ENCODE peak calls at places on chromosomes 1 and 21, in six cellular contexts. R, O, L, B, F and I are unnamed samples.
A peak's percentile ranks its signal among the peaks of the same experiment; 100 is the strongest.

GRCh38 chr1:9013824-9014223 is 12.4 kb downstream of the SLC2A7 start:
- DNase-seq in F (no peak), R (no peak), L (no peak), O (no peak), B (no peak), I (no peak)

GRCh38 chr1:116508984-116509980 is 61.5 kb downstream of the CD58 start:
- DNase-seq in L (no peak), R (peak; percentile 19), B (no peak), O (no peak), F (no peak), I (peak; percentile 63)

GRCh38 chr1:168084396-168085231 is 52.1 kb downstream of the GPR161 start:
- DNase-seq in L (peak; percentile 67), O (peak; percentile 77), F (peak; percentile 53), R (peak; percentile 60), B (peak; percentile 39), I (no peak)

GRCh38 chr1:153663211-153663610 is 4.7 kb downstream of the SNAPIN start:
- DNase-seq in B (no peak), O (no peak), F (no peak), L (no peak), R (no peak), I (no peak)

GRCh38 chr21:21858502-21859334 is 860.5 kb downstream of the NCAM2 start:
- DNase-seq in R (no peak), F (no peak), O (no peak), L (no peak), B (no peak), I (no peak)

GRCh38 chr1:31155216-31155806 is 84.4 kb downstream of the NKAIN1 start:
- DNase-seq in B (peak; percentile 38), L (peak; percentile 56), O (peak; percentile 83), R (peak; percentile 43), F (peak; percentile 63), I (no peak)

GRCh38 chr1:33886452-33886851 is 22.6 kb downstream of the HMGB4 start:
- DNase-seq in R (no peak), O (no peak), F (no peak), B (no peak), L (no peak), I (no peak)

GRCh38 chr1:25952851-25953401 is 44.9 kb downstream of the PAFAH2 start:
- DNase-seq in F (no peak), B (peak; percentile 62), L (peak; percentile 46), O (no peak), R (no peak), I (no peak)

GRCh38 chr1:19622204-19622603 is 21.9 kb upstream of the NBL1 start:
- DNase-seq in B (no peak), O (no peak), R (no peak), L (no peak), F (no peak), I (no peak)

GRCh38 chr1:203127672-203128611 is at the start of gene ADORA1:
- DNase-seq in F (peak; percentile 78), B (peak; percentile 62), L (peak; percentile 60), O (peak; percentile 68), R (peak; percentile 55), I (no peak)

GRCh38 chr21:39125752-39126485 is 57.3 kb downstream of the PSMG1 start:
- DNase-seq in R (no peak), L (no peak), F (peak; percentile 65), O (no peak), B (peak; percentile 67), I (no peak)

GRCh38 chr21:45539796-45540600 is 2.2 kb downstream of the SLC19A1 start:
- DNase-seq in B (no peak), O (peak; percentile 39), R (no peak), F (no peak), L (peak; percentile 13), I (no peak)

GRCh38 chr1:42176902-42177519 is 12.5 kb upstream of the GUCA2A start:
- DNase-seq in L (no peak), B (no peak), R (peak; percentile 40), O (no peak), F (peak; percentile 48), I (no peak)

GRCh38 chr1:94327001-94327685 is 89.8 kb upstream of the ARHGAP29 start:
- DNase-seq in B (peak; percentile 84), L (peak; percentile 40), O (peak; percentile 52), F (peak; percentile 39), R (no peak), I (no peak)

GRCh38 chr1:225598847-225599246 is 54.1 kb downstream of the ENAH start:
- DNase-seq in R (no peak), F (no peak), O (no peak), L (no peak), B (no peak), I (no peak)

GRCh38 chr1:25787477-25788043 is 12.4 kb upstream of the SELENON start:
- DNase-seq in F (no peak), O (no peak), L (no peak), B (no peak), R (no peak), I (no peak)

GRCh38 chr1:153553691-153554608 is 4.9 kb upstream of the S100A3 start:
- DNase-seq in R (no peak), L (no peak), B (no peak), O (no peak), F (no peak), I (no peak)

GRCh38 chr1:83741348-83741747 is 257.6 kb downstream of the TTLL7 start:
- DNase-seq in F (no peak), R (no peak), B (no peak), L (no peak), O (no peak), I (no peak)

GRCh38 chr1:205248793-205249601 is 21.3 kb downstream of the TMCC2 start:
- DNase-seq in O (peak; percentile 79), R (no peak), L (peak; percentile 64), B (peak; percentile 47), F (peak; percentile 67), I (no peak)

GRCh38 chr1:145990249-145991097 is 5.9 kb downstream of the TXNIP start:
- DNase-seq in B (no peak), F (peak; percentile 57), O (peak; percentile 63), L (peak; percentile 16), R (no peak), I (no peak)

GRCh38 chr1:145992958-145993617 is 3.3 kb downstream of the TXNIP start:
- DNase-seq in L (no peak), B (no peak), R (no peak), O (no peak), F (no peak), I (no peak)

GRCh38 chr1:145992502-145992936 is 3.9 kb downstream of the TXNIP start:
- DNase-seq in L (peak; percentile 12), R (no peak), O (no peak), F (no peak), B (no peak), I (no peak)

GRCh38 chr1:145993618-145994390 is 2.6 kb downstream of the TXNIP start:
- DNase-seq in O (no peak), F (no peak), B (no peak), L (peak; percentile 14), R (no peak), I (no peak)

DNA sequence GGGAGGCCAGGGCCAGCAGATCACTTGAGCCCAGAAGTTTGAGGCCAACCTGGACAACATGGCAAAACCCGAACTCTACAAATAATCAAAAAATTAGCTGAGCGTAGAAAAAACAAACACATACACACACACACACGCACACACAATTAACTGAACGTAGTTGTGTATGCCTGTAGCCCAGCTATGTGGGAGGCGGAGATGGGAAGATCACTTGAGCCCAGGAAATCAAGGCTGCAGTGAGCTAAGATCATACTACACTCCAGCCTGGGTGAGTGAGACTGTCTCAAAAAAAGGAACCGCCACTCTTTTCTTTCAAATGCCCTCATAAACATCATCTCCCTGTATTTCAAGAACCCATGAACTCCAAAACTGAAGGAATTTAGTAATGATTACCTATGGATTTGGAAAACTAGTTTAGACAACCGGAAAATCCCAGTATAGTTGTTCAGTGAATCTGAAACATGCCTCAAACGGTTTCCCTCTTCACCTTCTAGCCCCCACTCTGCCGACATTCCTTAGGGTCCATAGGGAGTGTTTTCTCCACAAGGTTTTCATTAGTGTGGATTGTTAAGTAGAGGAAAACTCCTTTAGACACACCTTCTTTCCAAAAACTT is 4.5 kb downstream of the TXNIP start:
- DNase-seq in R (no peak), B (no peak), F (no peak), O (no peak), L (peak; percentile 13), I (no peak)
- H3K27ac ChIP-seq in R (no peak overlapping the region), B (peak overlapping the region; percentile 97), F (peak overlapping the region; percentile 28), O (peak overlapping the region; percentile 96), L (peak overlapping the region; percentile 96), I (peak overlapping the region; percentile 86)

GRCh38 chr1:228530951-228531731 is 44.0 kb downstream of the RNF187 start:
- DNase-seq in O (no peak), L (no peak), F (no peak), B (no peak), R (no peak), I (no peak)

GRCh38 chr1:228528612-228529011 is 41.4 kb downstream of the RNF187 start:
- DNase-seq in B (no peak), F (no peak), L (no peak), R (no peak), O (no peak), I (no peak)

GRCh38 chr1:228527596-228527995 is 40.4 kb downstream of the RNF187 start:
- DNase-seq in R (no peak), L (no peak), B (no peak), O (no peak), F (no peak), I (no peak)

DNA sequence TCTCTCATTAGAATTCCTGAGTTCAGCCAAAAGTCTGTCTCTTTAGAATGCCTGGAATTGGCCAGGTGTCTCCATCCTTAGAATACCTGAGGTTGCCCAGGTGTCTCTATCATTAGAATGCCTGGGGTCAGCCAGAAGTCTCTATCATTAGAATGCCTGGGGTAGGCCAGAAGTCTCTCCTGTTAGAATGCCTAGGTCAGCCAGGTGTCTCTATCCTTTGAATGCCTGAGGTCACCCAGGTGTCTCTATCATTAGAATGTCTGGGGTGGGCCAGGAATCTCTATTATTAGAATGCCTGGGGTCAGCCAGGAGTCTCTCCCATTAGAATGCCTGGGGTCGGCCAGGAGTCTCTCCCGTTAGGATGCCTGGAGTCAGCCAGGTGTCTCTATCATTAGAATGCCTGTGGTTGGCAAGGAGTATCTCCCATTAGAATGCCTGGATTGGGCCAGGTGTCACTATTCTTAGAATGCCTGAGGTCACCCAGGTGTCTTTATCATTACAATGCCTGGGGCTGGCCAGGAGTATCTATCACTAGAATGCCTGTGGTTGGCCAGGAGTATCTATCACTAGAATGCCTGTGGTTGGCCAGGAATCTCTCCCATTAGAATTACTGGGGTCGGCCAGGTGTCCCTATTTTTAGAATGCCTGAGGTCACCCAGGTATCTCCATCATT is 43.0 kb downstream of the RNF187 start:
- DNase-seq in L (no peak), F (no peak), B (no peak), O (no peak), R (no peak), I (no peak)
- H3K27ac ChIP-seq in L (no peak overlapping the region), F (no peak overlapping the region), B (no peak overlapping the region), O (no peak overlapping the region), R (no peak overlapping the region), I (no peak overlapping the region)

GRCh38 chr21:36750579-36750959 is 51.7 kb downstream of the SIM2 start:
- DNase-seq in R (no peak), O (no peak), L (no peak), F (no peak), B (no peak), I (no peak)
- H3K27ac ChIP-seq in R (peak overlapping the region; percentile 36), O (no peak overlapping the region), L (no peak overlapping the region), F (no peak overlapping the region), B (no peak overlapping the region), I (no peak overlapping the region)

DNA sequence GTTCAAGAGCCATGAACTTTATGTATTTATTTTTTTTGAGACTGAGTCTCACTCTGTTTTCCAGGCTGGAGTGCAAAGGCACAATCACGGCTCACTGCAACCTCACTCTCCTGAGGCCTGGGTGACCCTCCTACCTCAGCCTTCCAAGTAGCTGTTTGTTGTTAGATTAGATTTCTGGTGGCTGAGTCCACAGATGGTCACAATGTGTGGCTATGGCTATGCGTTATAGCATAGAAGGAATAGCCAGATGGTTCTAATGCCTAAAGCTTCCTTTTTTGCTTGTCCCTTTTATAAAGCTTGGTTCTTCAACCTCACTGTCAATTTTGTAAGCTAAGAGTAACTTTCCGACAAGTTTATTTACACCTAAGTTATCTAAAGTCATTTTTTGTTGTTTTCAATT is 62.3 kb upstream of the FMN2 start:
- DNase-seq in L (no peak), O (no peak), B (no peak), R (no peak), F (no peak), I (no peak)
- H3K27ac ChIP-seq in L (no peak overlapping the region), O (no peak overlapping the region), B (no peak overlapping the region), R (peak overlapping the region; percentile 89), F (no peak overlapping the region), I (no peak overlapping the region)